ENCODE peak calls at places on chromosomes 12 and 14, in ten cellular contexts. F is fibroblast of mammary gland; R is epithelial cell of esophagus; E is stimulated activated CD8-positive, alpha-beta memory T cell treated with anti-CD3 and anti-CD28 coated beads, Interleukin-15, amount 100 ng/mL, for 24 hours; I is NB4; X is fibroblast of the aortic adventitia; L is T-helper 2 cell; P is activated naive CD4-positive, alpha-beta T cell; J is HCEC 1CT; Q is heart right ventricle. V is an unnamed sample.
A peak's percentile ranks its signal among the peaks of the same experiment; 100 is the strongest.

GRCh38 chr14:105204206-105204930 is 23.3 kb upstream of the NUDT14 start:
- DNase-seq in F (peak; percentile 33), R (peak; percentile 65), E (no peak), I (no peak), X (peak; percentile 29), L (no peak), P (no peak), J (no peak), Q (peak; percentile 77), V (no peak)

GRCh38 chr12:96988919-96989318 is 81.9 kb downstream of the NEDD1 start:
- DNase-seq in F (no peak), R (no peak), E (no peak), I (no peak), X (no peak), L (no peak), P (no peak), J (no peak), Q (no peak), V (no peak)

GRCh38 chr14:100428727-100429126 is 105.6 kb downstream of the SLC25A47 start:
- DNase-seq in F (peak; percentile 78), R (peak; percentile 39), E (no peak), I (peak; percentile 21), X (no peak), L (no peak), P (no peak), J (peak; percentile 26), Q (no peak), V (no peak)

GRCh38 chr12:130715996-130716917 is at the start of gene RIMBP2:
- DNase-seq in F (no peak), R (peak; percentile 73), E (no peak), I (no peak), X (peak; percentile 23), L (no peak), P (no peak), J (no peak), Q (no peak), V (no peak)

GRCh38 chr14:83713736-83714135 is 1816.2 kb upstream of the FLRT2 start:
- DNase-seq in F (no peak), R (no peak), E (no peak), I (no peak), X (no peak), L (no peak), P (no peak), J (no peak), Q (no peak), V (no peak)

GRCh38 chr14:100271247-100271939 is 32.4 kb downstream of the YY1 start:
- DNase-seq in F (peak; percentile 25), R (peak; percentile 58), E (no peak), I (peak; percentile 37), X (peak; percentile 48), L (no peak), P (no peak), J (peak; percentile 30), Q (no peak), V (peak; percentile 31)

GRCh38 chr14:61678966-61679365 is 16.3 kb upstream of the HIF1A start:
- DNase-seq in F (no peak), R (no peak), E (no peak), I (no peak), X (no peak), L (no peak), P (no peak), J (no peak), Q (no peak), V (no peak)

GRCh38 chr12:90299121-90299520 is 590.5 kb upstream of the ATP2B1 start:
- DNase-seq in F (no peak), R (no peak), E (no peak), I (peak; percentile 86), X (no peak), L (no peak), P (no peak), J (no peak), Q (no peak), V (no peak)

GRCh38 chr12:52496590-52497071 is 3.6 kb upstream of the KRT6A start:
- DNase-seq in F (peak; percentile 95), R (peak; percentile 97), E (no peak), I (peak; percentile 29), X (peak; percentile 59), L (no peak), P (no peak), J (peak; percentile 22), Q (no peak), V (no peak)

GRCh38 chr12:42987216-42987631 is 397.7 kb upstream of the PRICKLE1 start:
- DNase-seq in F (peak; percentile 20), R (no peak), E (no peak), I (no peak), X (no peak), L (no peak), P (no peak), J (no peak), Q (no peak), V (no peak)

GRCh38 chr14:99884834-99885648 is 91.8 kb downstream of the EML1 start:
- DNase-seq in F (peak; percentile 76), R (peak; percentile 70), E (no peak), I (peak; percentile 63), X (peak; percentile 84), L (no peak), P (no peak), J (peak; percentile 62), Q (no peak), V (no peak)

GRCh38 chr14:61761557-61761956 is 663 bp upstream of the SNAPC1 start:
- DNase-seq in F (no peak), R (no peak), E (no peak), I (no peak), X (no peak), L (no peak), P (no peak), J (no peak), Q (no peak), V (no peak)

GRCh38 chr12:106145539-106146447 is 7.0 kb upstream of the NUAK1 start:
- DNase-seq in F (no peak), R (no peak), E (no peak), I (no peak), X (no peak), L (no peak), P (no peak), J (no peak), Q (peak; percentile 39), V (no peak)

V was measured in SW 1271.